ENCODE peak calls at places on chromosomes 12 and 14, in ten cellular contexts. I is stomach; F is right lobe of liver; U is A549; Y is fibroblast of lung; G is K562; Z is PC-9; J is CD8-positive, alpha-beta T cell; R is lower lobe of right lung; S is tibial nerve. L is an unnamed sample.
A peak's percentile ranks its signal among the peaks of the same experiment; 100 is the strongest.

GRCh38 chr14:91575469-91576208 is 65.5 kb upstream of the PPP4R3A start:
- DNase-seq in I (no peak), F (no peak), U (no peak), Y (no peak), G (no peak), Z (no peak), J (no peak), R (no peak), S (no peak), L (peak; percentile 50)

GRCh38 chr12:75529826-75530225 is 18.4 kb upstream of the KRR1 start:
- DNase-seq in I (no peak), F (no peak), U (no peak), Y (no peak), G (no peak), Z (no peak), J (no peak), R (no peak), S (no peak), L (no peak)

GRCh38 chr14:22761734-22762133 is 4.8 kb upstream of the OXA1L start:
- DNase-seq in I (no peak), F (no peak), U (no peak), Y (no peak), G (no peak), Z (no peak), J (no peak), R (no peak), S (no peak), L (no peak)

GRCh38 chr12:4421590-4422031 is 24.0 kb downstream of the FGF6 start:
- DNase-seq in I (no peak), F (no peak), U (peak; percentile 41), Y (peak; percentile 39), G (peak; percentile 65), Z (no peak), J (no peak), R (no peak), S (no peak), L (no peak)

GRCh38 chr12:109621864-109622485 is 48.4 kb downstream of the MVK start:
- DNase-seq in I (no peak), F (no peak), U (no peak), Y (no peak), G (no peak), Z (no peak), J (no peak), R (no peak), S (no peak), L (no peak)

GRCh38 chr12:129241852-129242251 is 388.6 kb downstream of the GLT1D1 start:
- DNase-seq in I (no peak), F (no peak), U (no peak), Y (no peak), G (no peak), Z (no peak), J (no peak), R (no peak), S (no peak), L (no peak)

GRCh38 chr12:23751641-23752040 is 197.8 kb downstream of the SOX5 start:
- DNase-seq in I (no peak), F (no peak), U (no peak), Y (no peak), G (no peak), Z (no peak), J (no peak), R (no peak), S (no peak), L (no peak)

GRCh38 chr12:110704750-110705149 is 15.8 kb upstream of the HVCN1 start:
- DNase-seq in I (peak; percentile 41), F (no peak), U (peak; percentile 53), Y (no peak), G (no peak), Z (no peak), J (no peak), R (no peak), S (no peak), L (peak; percentile 60)

GRCh38 chr12:10167588-10167987 is 4.3 kb downstream of the OLR1 start:
- DNase-seq in I (no peak), F (no peak), U (no peak), Y (no peak), G (no peak), Z (no peak), J (no peak), R (no peak), S (no peak), L (no peak)

DNA sequence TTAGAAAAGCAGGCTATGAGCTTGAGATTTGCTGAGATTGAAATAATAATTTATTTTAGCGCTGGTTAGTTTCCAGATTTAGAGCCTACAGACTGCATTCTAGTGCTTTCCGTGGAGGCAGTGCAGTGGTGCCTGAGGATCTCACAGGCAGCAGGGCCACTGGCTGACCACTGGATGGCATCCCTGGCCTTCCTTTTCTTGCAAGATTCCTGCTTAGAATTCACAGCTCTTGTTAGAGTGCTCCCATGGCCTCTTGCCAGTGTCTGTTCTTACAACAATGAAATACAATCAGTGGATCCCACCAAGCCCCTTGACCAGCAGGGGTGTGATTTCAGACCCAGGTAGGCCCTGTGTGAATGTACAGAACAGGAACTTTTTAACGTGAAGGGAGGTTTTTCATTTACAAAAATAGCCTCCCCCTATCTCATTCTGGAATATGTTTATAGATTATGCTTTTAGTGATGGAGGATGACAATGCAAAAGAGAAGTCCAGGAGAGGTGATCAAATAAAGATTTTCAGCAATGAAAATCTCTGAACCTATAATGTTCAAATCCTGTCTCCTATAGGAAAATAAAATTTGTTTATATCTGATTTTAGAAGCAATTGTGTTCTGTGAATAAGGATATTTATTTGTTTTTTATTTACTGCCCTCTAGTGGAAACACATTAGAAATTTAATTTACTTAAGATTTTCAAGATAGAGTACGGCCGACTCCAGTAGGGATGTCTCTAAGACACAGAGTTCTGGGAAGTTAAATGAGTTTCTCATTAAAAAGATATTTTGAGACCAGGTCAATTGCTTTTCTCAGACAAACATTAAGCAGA is 362.2 kb upstream of the STXBP6 start:
- DNase-seq in I (no peak), F (no peak), U (peak; percentile 5), Y (peak; percentile 11), G (no peak), Z (no peak), J (no peak), R (no peak), S (no peak), L (no peak)
- TF ChIP-seq CTCF in I (no peak), F (peak; percentile 38), U (peak; percentile 31), Y (no peak), G (no peak), Z (peak; percentile 42), J (no peak), R (no peak), S (no peak), L (no peak)

GRCh38 chr14:87196436-87196835 is 796.5 kb downstream of the GALC start:
- DNase-seq in I (no peak), F (no peak), U (no peak), Y (peak; percentile 5), G (no peak), Z (no peak), J (no peak), R (no peak), S (no peak), L (no peak)

GRCh38 chr14:87199371-87199770 is 793.6 kb downstream of the GALC start:
- DNase-seq in I (no peak), F (no peak), U (no peak), Y (no peak), G (no peak), Z (no peak), J (no peak), R (no peak), S (no peak), L (no peak)
- H3K9me3 ChIP-seq in I (no peaks in the 10 kb centered on the region), F (no peaks in the 10 kb centered on the region), U (no peaks in the 10 kb centered on the region), Y (no peaks in the 10 kb centered on the region), G (no peaks in the 10 kb centered on the region), Z (no peaks in the 10 kb centered on the region), J (no peaks in the 10 kb centered on the region), R (no peaks in the 10 kb centered on the region), S (no peaks in the 10 kb centered on the region), L (peaks cover 32% of the 10 kb centered on the region)

DNA sequence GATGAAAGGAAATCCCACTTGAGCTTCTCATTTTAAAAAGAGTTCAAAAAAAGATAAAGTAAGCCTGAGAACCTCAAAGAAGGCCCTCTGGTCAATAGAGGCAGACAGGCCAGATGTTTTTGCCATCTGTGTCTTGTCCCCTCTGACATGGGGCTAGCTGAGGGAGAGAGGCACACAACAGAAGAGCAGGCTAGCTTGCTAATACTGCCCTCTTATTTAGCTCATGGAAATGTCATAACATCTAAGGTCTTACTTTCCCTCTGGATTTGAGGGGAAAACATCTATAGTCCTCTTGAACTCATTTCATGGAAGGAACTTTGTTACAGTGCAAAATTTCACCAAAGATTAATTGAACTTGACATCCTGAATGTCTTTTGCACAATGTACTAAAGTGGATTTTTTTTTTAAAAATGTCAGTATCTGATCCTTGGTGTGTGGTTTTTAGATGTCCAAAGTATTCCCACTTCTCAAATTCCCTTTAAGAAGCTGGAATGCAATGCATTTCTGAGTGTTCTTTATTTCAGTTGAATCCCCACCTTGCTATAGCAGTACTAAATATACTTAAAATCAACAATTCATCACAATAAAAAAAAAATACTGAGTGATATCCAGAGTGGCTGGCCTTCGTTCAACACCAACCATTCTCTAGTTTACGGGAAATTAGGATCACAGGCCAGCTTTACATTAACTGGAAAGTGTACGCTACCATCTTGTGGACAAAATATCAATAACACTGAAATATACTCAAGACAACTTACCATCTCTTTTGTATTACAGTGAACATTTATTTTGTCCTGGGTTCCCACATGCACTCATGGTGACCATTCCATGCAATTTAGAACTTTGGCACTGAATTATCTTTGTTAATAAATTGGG is 176.6 kb downstream of the PAH start:
- DNase-seq in I (no peak), F (no peak), U (peak; percentile 58), Y (peak; percentile 38), G (no peak), Z (no peak), J (no peak), R (no peak), S (no peak), L (no peak)
- TF ChIP-seq CTCF in I (peak; percentile 14), F (no peak), U (peak; percentile 69), Y (no peak), G (no peak), Z (peak; percentile 62), J (no peak), R (no peak), S (peak; percentile 16), L (no peak)

GRCh38 chr14:105940534-105941225 is 414.3 kb downstream of the TMEM121 start:
- DNase-seq in I (no peak), F (no peak), U (no peak), Y (no peak), G (no peak), Z (no peak), J (no peak), R (no peak), S (no peak), L (no peak)
- H3K9me3 ChIP-seq in I (peaks cover 31% of the 10 kb centered on the region), F (no peaks in the 10 kb centered on the region), U (peaks cover 13% of the 10 kb centered on the region), Y (no peaks in the 10 kb centered on the region), G (no peaks in the 10 kb centered on the region), Z (no peaks in the 10 kb centered on the region), J (peaks cover 9% of the 10 kb centered on the region), R (peaks cover 23% of the 10 kb centered on the region), S (no peaks in the 10 kb centered on the region), L (peaks cover 13% of the 10 kb centered on the region)

L was measured in mucosa of descending colon.